ENCODE peak calls at places on chromosomes 4 and X, in six cellular contexts. W is K562; Q is brain microvascular endothelial cell; F is naive thymus-derived CD4-positive, alpha-beta T cell; T is psoas muscle; M is A549. B is an unnamed sample.

GRCh38 chr4:157095716-157096115 is 19.8 kb downstream of the GLRB start:
- DNase-seq in W (no peak), Q (no peak), F (no peak), T (no peak), M (no peak), B (no peak)

GRCh38 chr4:111689731-111690130 is 455.5 kb upstream of the FAM241A start:
- DNase-seq in W (no peak), Q (no peak), F (no peak), T (no peak), M (no peak), B (no peak)

GRCh38 chr4:178387756-178388155 is 945.5 kb upstream of the AGA start:
- DNase-seq in W (no peak), Q (no peak), F (no peak), T (no peak), M (no peak), B (no peak)

GRCh38 chr4:153936121-153936520 is 147.2 kb upstream of the SFRP2 start:
- DNase-seq in W (no peak), Q (no peak), F (no peak), T (no peak), M (no peak), B (peak; percentile 58)

GRCh38 chr4:138510053-138510452 is 267.9 kb upstream of the SLC7A11 start:
- DNase-seq in W (no peak), Q (peak; percentile 48), F (no peak), T (no peak), M (no peak), B (no peak)

GRCh38 chr4:185532327-185532726 is 3.0 kb downstream of the PDLIM3 start:
- DNase-seq in W (no peak), Q (no peak), F (no peak), T (no peak), M (no peak), B (no peak)

GRCh38 chr4:73213917-73214663 is 44.5 kb downstream of the ANKRD17 start:
- DNase-seq in W (no peak), Q (no peak), F (no peak), T (no peak), M (no peak), B (no peak)

GRCh38 chrX:154002215-154002719 is 17.4 kb downstream of the IRAK1 start:
- DNase-seq in W (peak; percentile 89), Q (no peak), F (peak; percentile 23), T (no peak), M (peak; percentile 70), B (peak; percentile 41)

GRCh38 chrX:46268429-46268828 is 276.8 kb downstream of the ZNF674 start:
- DNase-seq in W (no peak), Q (no peak), F (no peak), T (no peak), M (peak; percentile 77), B (peak; percentile 18)

GRCh38 chrX:1316527-1316926 is 20.1 kb upstream of the IL3RA start:
- DNase-seq in W (no peak), Q (no peak), F (no peak), T (peak; percentile 75), M (no peak), B (no peak)

GRCh38 chrX:56745019-56745418 is 16.0 kb downstream of the NBDY start:
- DNase-seq in W (no peak), Q (peak; percentile 60), F (no peak), T (no peak), M (peak; percentile 75), B (no peak)

GRCh38 chr4:88573995-88574394 is 18.3 kb upstream of the HERC3 start:
- DNase-seq in W (no peak), Q (peak; percentile 12), F (no peak), T (no peak), M (peak; percentile 24), B (no peak)

GRCh38 chr4:124199755-124200154 is 512.8 kb downstream of the ANKRD50 start:
- DNase-seq in W (no peak), Q (no peak), F (no peak), T (no peak), M (no peak), B (no peak)

GRCh38 chr4:55247521-55247920 is 98.5 kb upstream of the SRD5A3 start:
- DNase-seq in W (no peak), Q (no peak), F (no peak), T (no peak), M (no peak), B (no peak)

GRCh38 chr4:108480881-108481280 is 139.5 kb upstream of the RPL34 start:
- DNase-seq in W (no peak), Q (no peak), F (no peak), T (no peak), M (no peak), B (no peak)

GRCh38 chrX:145405012-145405411 is 157.7 kb downstream of the SPANXN1 start:
- DNase-seq in W (peak; percentile 26), Q (peak; percentile 16), F (peak; percentile 2), T (no peak), M (peak; percentile 24), B (peak; percentile 5)

GRCh38 chr4:147586637-147587036 is 30.6 kb upstream of the TMEM184C start:
- DNase-seq in W (no peak), Q (no peak), F (no peak), T (no peak), M (no peak), B (no peak)
- H3K27ac ChIP-seq in W (no peak overlapping the region), Q (no peak overlapping the region), F (no peak overlapping the region), T (no peak overlapping the region), M (no peak overlapping the region), B (no peak overlapping the region)

GRCh38 chr4:182764642-182765041 is 152.5 kb downstream of the DCTD start:
- DNase-seq in W (no peak), Q (no peak), F (no peak), T (no peak), M (no peak), B (no peak)

GRCh38 chr4:182768821-182769220 is 148.4 kb downstream of the DCTD start:
- DNase-seq in W (no peak), Q (peak; percentile 29), F (no peak), T (no peak), M (no peak), B (no peak)

GRCh38 chr4:182760644-182761043 is 156.5 kb downstream of the DCTD start:
- DNase-seq in W (no peak), Q (no peak), F (no peak), T (no peak), M (no peak), B (no peak)

GRCh38 chr4:182766851-182767250 is 150.3 kb downstream of the DCTD start:
- DNase-seq in W (no peak), Q (no peak), F (no peak), T (no peak), M (no peak), B (no peak)

DNA sequence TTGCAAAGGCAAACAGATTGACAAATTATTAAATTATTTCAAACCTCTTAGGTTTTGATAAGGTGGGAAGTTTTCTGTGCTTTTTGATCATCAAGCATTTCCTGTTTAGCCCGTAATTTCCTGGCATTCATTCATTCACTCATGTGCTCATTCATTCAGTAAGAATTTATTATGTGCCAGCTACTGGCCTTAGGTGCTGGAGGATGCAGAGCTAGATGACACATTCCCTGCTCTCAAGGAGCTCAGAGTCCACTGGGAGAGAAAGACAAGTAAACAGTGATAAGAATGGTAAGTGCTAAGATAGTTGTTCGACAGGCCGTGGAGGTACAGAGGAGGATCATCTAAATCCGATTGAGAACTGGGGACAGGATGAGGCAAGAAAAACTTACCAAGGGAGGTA is 153.0 kb downstream of the DCTD start:
- DNase-seq in W (no peak), Q (no peak), F (no peak), T (no peak), M (no peak), B (no peak)
- H3K27ac ChIP-seq in W (no peak overlapping the region), Q (no peak overlapping the region), F (no peak overlapping the region), T (no peak overlapping the region), M (no peak overlapping the region), B (no peak overlapping the region)

GRCh38 chr4:159298502-159298901 is 195.6 kb downstream of the RAPGEF2 start:
- DNase-seq in W (no peak), Q (peak; percentile 30), F (no peak), T (no peak), M (no peak), B (no peak)

GRCh38 chr4:159291176-159291575 is 188.3 kb downstream of the RAPGEF2 start:
- DNase-seq in W (no peak), Q (no peak), F (no peak), T (no peak), M (no peak), B (no peak)

GRCh38 chr4:159292137-159292896 is 189.4 kb downstream of the RAPGEF2 start:
- DNase-seq in W (no peak), Q (no peak), F (no peak), T (no peak), M (no peak), B (no peak)

GRCh38 chr4:159296061-159296460 is 193.2 kb downstream of the RAPGEF2 start:
- DNase-seq in W (no peak), Q (no peak), F (no peak), T (no peak), M (no peak), B (no peak)

GRCh38 chr4:159297088-159297487 is 194.2 kb downstream of the RAPGEF2 start:
- DNase-seq in W (no peak), Q (no peak), F (no peak), T (no peak), M (no peak), B (no peak)
- H3K27ac ChIP-seq in W (no peak overlapping the region), Q (no peak overlapping the region), F (no peak overlapping the region), T (no peak overlapping the region), M (peak overlapping the region; percentile 65), B (no peak overlapping the region)

GRCh38 chr4:39256436-39256835 is 74.1 kb downstream of the WDR19 start:
- DNase-seq in W (no peak), Q (peak; percentile 15), F (no peak), T (no peak), M (no peak), B (no peak)
- H3K27ac ChIP-seq in W (no peak overlapping the region), Q (peak overlapping the region; percentile 2), F (no peak overlapping the region), T (no peak overlapping the region), M (no peak overlapping the region), B (no peak overlapping the region)

GRCh38 chrX:16124201-16124600 is 836 bp downstream of the GRPR start:
- DNase-seq in W (no peak), Q (no peak), F (no peak), T (no peak), M (no peak), B (no peak)

GRCh38 chrX:16119353-16120220 is 3.8 kb upstream of the GRPR start:
- DNase-seq in W (peak; percentile 18), Q (no peak), F (no peak), T (no peak), M (peak; percentile 4), B (no peak)

GRCh38 chrX:16125520-16126149 is 2.3 kb downstream of the GRPR start:
- DNase-seq in W (no peak), Q (no peak), F (no peak), T (no peak), M (no peak), B (no peak)

GRCh38 chrX:16123222-16123786 is at the start of gene GRPR:
- DNase-seq in W (peak; percentile 74), Q (peak; percentile 90), F (peak; percentile 61), T (peak; percentile 72), M (peak; percentile 81), B (peak; percentile 29)

GRCh38 chrX:16120431-16120830 is 2.9 kb upstream of the GRPR start:
- DNase-seq in W (no peak), Q (no peak), F (no peak), T (no peak), M (no peak), B (no peak)
- H3K27ac ChIP-seq in W (no peak overlapping the region), Q (no peak overlapping the region), F (no peak overlapping the region), T (peak overlapping the region; percentile 16), M (no peak overlapping the region), B (no peak overlapping the region)